ENCODE peak calls at places on chromosomes 5 and 9, in eight cellular contexts. Q is stimulated activated CD4-positive, alpha-beta T cell treated with anti-CD3 and anti-CD28 coated beads, Interleukin-1b, Interleukin-23, amount 100 ng/mL, for 48 hours; F is skeletal muscle cell; Y is ovary; M is DND-41; H is neural crest cell; L is CMK; E is Jurkat, Clone E6-1. I is an unnamed sample.
A peak's percentile ranks its signal among the peaks of the same experiment; 100 is the strongest.

GRCh38 chr5:132095077-132095744 is 21.6 kb downstream of the CSF2 start:
- DNase-seq in Q (no peak), F (no peak), Y (no peak), M (no peak), H (no peak), L (peak; percentile 77), E (no peak), I (no peak)

GRCh38 chr9:105053209-105053652 is 125.3 kb upstream of the ABCA1 start:
- DNase-seq in Q (peak; percentile 84), F (peak; percentile 75), Y (no peak), M (no peak), H (no peak), L (no peak), E (no peak), I (no peak)

GRCh38 chr9:112970939-112971338 is 41.1 kb downstream of the ZNF883 start:
- DNase-seq in Q (no peak), F (no peak), Y (no peak), M (no peak), H (no peak), L (no peak), E (no peak), I (peak; percentile 4)

GRCh38 chr9:124357591-124358361 is 57.5 kb downstream of the PSMB7 start:
- DNase-seq in Q (no peak), F (no peak), Y (no peak), M (no peak), H (no peak), L (no peak), E (peak; percentile 47), I (no peak)

GRCh38 chr5:75046366-75047142 is 5.8 kb downstream of the GCNT4 start:
- DNase-seq in Q (no peak), F (no peak), Y (no peak), M (no peak), H (no peak), L (no peak), E (no peak), I (no peak)

GRCh38 chr9:105319514-105319863 is 75.0 kb downstream of the SLC44A1 start:
- DNase-seq in Q (no peak), F (no peak), Y (no peak), M (no peak), H (no peak), L (no peak), E (no peak), I (no peak)

GRCh38 chr5:176529824-176530195 is 7.4 kb downstream of the RNF44 start:
- DNase-seq in Q (no peak), F (no peak), Y (no peak), M (peak; percentile 83), H (no peak), L (no peak), E (peak; percentile 97), I (no peak)

GRCh38 chr9:37984672-37985611 is 81.0 kb upstream of the SLC25A51 start:
- DNase-seq in Q (no peak), F (no peak), Y (no peak), M (peak; percentile 41), H (no peak), L (no peak), E (peak; percentile 85), I (peak; percentile 45)

GRCh38 chr9:130112244-130113151 is 58.8 kb downstream of the GPR107 start:
- DNase-seq in Q (peak; percentile 17), F (no peak), Y (no peak), M (no peak), H (no peak), L (no peak), E (no peak), I (no peak)

GRCh38 chr9:98331536-98332259 is 76.2 kb upstream of the TBC1D2 start:
- DNase-seq in Q (no peak), F (no peak), Y (no peak), M (no peak), H (no peak), L (no peak), E (no peak), I (no peak)

GRCh38 chr5:156147251-156147947 is 179.6 kb upstream of the SGCD start:
- DNase-seq in Q (no peak), F (no peak), Y (no peak), M (no peak), H (no peak), L (no peak), E (no peak), I (no peak)

GRCh38 chr5:10432059-10433008 is 9.3 kb upstream of the ROPN1L start:
- DNase-seq in Q (no peak), F (no peak), Y (no peak), M (no peak), H (no peak), L (no peak), E (no peak), I (no peak)

GRCh38 chr5:74519161-74519571 is 121.4 kb downstream of the ENC1 start:
- DNase-seq in Q (no peak), F (no peak), Y (no peak), M (no peak), H (no peak), L (no peak), E (no peak), I (no peak)

GRCh38 chr9:120402741-120403542 is 177.0 kb downstream of the CDK5RAP2 start:
- DNase-seq in Q (no peak), F (peak; percentile 99), Y (no peak), M (no peak), H (no peak), L (no peak), E (no peak), I (no peak)

GRCh38 chr9:104879555-104880318 is 48.2 kb downstream of the ABCA1 start:
- DNase-seq in Q (no peak), F (no peak), Y (no peak), M (no peak), H (no peak), L (no peak), E (no peak), I (no peak)

GRCh38 chr5:50873594-50874276 is 207.3 kb downstream of the PARP8 start:
- DNase-seq in Q (no peak), F (no peak), Y (no peak), M (no peak), H (no peak), L (no peak), E (peak; percentile 35), I (no peak)

GRCh38 chr5:151237685-151238084 is 13.8 kb upstream of the CCDC69 start:
- DNase-seq in Q (no peak), F (no peak), Y (no peak), M (no peak), H (no peak), L (no peak), E (no peak), I (no peak)

GRCh38 chr5:1118231-1118698 is 6.4 kb upstream of the SLC12A7 start:
- DNase-seq in Q (no peak), F (peak; percentile 13), Y (peak; percentile 92), M (no peak), H (no peak), L (no peak), E (no peak), I (peak; percentile 82)

GRCh38 chr5:108028411-108028810 is 353.5 kb downstream of the FBXL17 start:
- DNase-seq in Q (no peak), F (peak; percentile 23), Y (no peak), M (no peak), H (peak; percentile 18), L (no peak), E (no peak), I (no peak)

GRCh38 chr5:137402436-137403187 is 96.5 kb downstream of the SPOCK1 start:
- DNase-seq in Q (no peak), F (no peak), Y (no peak), M (no peak), H (no peak), L (no peak), E (peak; percentile 3), I (no peak)

GRCh38 chr5:144205141-144205551 is 34.5 kb downstream of the KCTD16 start:
- DNase-seq in Q (no peak), F (no peak), Y (peak; percentile 30), M (no peak), H (peak; percentile 10), L (no peak), E (no peak), I (peak; percentile 52)

GRCh38 chr9:33445389-33445881 is 2.0 kb downstream of the AQP3 start:
- DNase-seq in Q (no peak), F (no peak), Y (no peak), M (peak; percentile 20), H (no peak), L (no peak), E (no peak), I (no peak)

GRCh38 chr9:98146101-98146991 is 27.3 kb upstream of the TRIM14 start:
- DNase-seq in Q (no peak), F (no peak), Y (no peak), M (no peak), H (no peak), L (no peak), E (no peak), I (no peak)

GRCh38 chr9:133167769-133168168 is 4.1 kb upstream of the GBGT1 start:
- DNase-seq in Q (no peak), F (no peak), Y (peak; percentile 22), M (no peak), H (no peak), L (no peak), E (no peak), I (no peak)